ENCODE peak calls at places on chromosome 14, in eight cellular contexts. One of them, this sample, is unnamed.

GRCh38 chr14:99574099-99574880 is 29.7 kb downstream of the CCDC85C start:
- DNase-seq in stomach: peak; percentile 72
- DNase-seq in A549: no peak
- DNase-seq in adrenal gland: peak; percentile 93
- DNase-seq in Peyer's patch: peak; percentile 74
- DNase-seq in esophagus muscularis mucosa: no peak
- DNase-seq in body of pancreas: peak; percentile 75
- DNase-seq in IMR-90: peak; percentile 78
- DNase-seq in this sample: no peak

GRCh38 chr14:104555621-104556255 is 23.8 kb upstream of the C14orf180 start:
- DNase-seq in body of pancreas: peak; percentile 4
- DNase-seq in esophagus muscularis mucosa: no peak
- DNase-seq in IMR-90: no peak
- DNase-seq in A549: no peak
- DNase-seq in adrenal gland: no peak
- DNase-seq in stomach: no peak
- DNase-seq in Peyer's patch: no peak
- DNase-seq in this sample: no peak

GRCh38 chr14:31449971-31450610 is 7.2 kb downstream of the DTD2 start:
- DNase-seq in body of pancreas: no peak
- DNase-seq in Peyer's patch: no peak
- DNase-seq in IMR-90: peak; percentile 41
- DNase-seq in esophagus muscularis mucosa: no peak
- DNase-seq in adrenal gland: no peak
- DNase-seq in A549: peak; percentile 33
- DNase-seq in stomach: no peak
- DNase-seq in this sample: peak; percentile 63

GRCh38 chr14:26394114-26394855 is 203.5 kb downstream of the NOVA1 start:
- DNase-seq in esophagus muscularis mucosa: no peak
- DNase-seq in adrenal gland: no peak
- DNase-seq in IMR-90: peak; percentile 12
- DNase-seq in Peyer's patch: no peak
- DNase-seq in A549: peak; percentile 8
- DNase-seq in stomach: peak; percentile 34
- DNase-seq in body of pancreas: no peak
- DNase-seq in this sample: no peak

GRCh38 chr14:57259672-57260071 is 9.0 kb downstream of the EXOC5 start:
- DNase-seq in IMR-90: no peak
- DNase-seq in body of pancreas: no peak
- DNase-seq in esophagus muscularis mucosa: no peak
- DNase-seq in stomach: no peak
- DNase-seq in Peyer's patch: no peak
- DNase-seq in adrenal gland: no peak
- DNase-seq in A549: no peak
- DNase-seq in this sample: no peak

GRCh38 chr14:50396636-50397460 is at the start of gene CDKL1:
- DNase-seq in IMR-90: peak; percentile 70
- DNase-seq in A549: peak; percentile 43
- DNase-seq in body of pancreas: peak; percentile 71
- DNase-seq in esophagus muscularis mucosa: no peak
- DNase-seq in adrenal gland: peak; percentile 74
- DNase-seq in Peyer's patch: peak; percentile 70
- DNase-seq in stomach: peak; percentile 79
- DNase-seq in this sample: peak; percentile 61

GRCh38 chr14:32366256-32366655 is 37.2 kb downstream of the AKAP6 start:
- DNase-seq in adrenal gland: no peak
- DNase-seq in IMR-90: no peak
- DNase-seq in stomach: no peak
- DNase-seq in A549: no peak
- DNase-seq in body of pancreas: no peak
- DNase-seq in esophagus muscularis mucosa: no peak
- DNase-seq in Peyer's patch: no peak
- DNase-seq in this sample: no peak

GRCh38 chr14:22900088-22900799 is 17.2 kb downstream of the REM2 start:
- DNase-seq in adrenal gland: no peak
- DNase-seq in Peyer's patch: peak; percentile 63
- DNase-seq in esophagus muscularis mucosa: no peak
- DNase-seq in stomach: no peak
- DNase-seq in IMR-90: peak; percentile 78
- DNase-seq in A549: peak; percentile 77
- DNase-seq in body of pancreas: no peak
- DNase-seq in this sample: peak; percentile 90

GRCh38 chr14:59333668-59334067 is 131.5 kb downstream of the GPR135 start:
- DNase-seq in A549: no peak
- DNase-seq in esophagus muscularis mucosa: no peak
- DNase-seq in Peyer's patch: no peak
- DNase-seq in IMR-90: peak; percentile 95
- DNase-seq in body of pancreas: no peak
- DNase-seq in adrenal gland: no peak
- DNase-seq in stomach: no peak
- DNase-seq in this sample: no peak

GRCh38 chr14:23217621-23218020 is 20.1 kb upstream of the RNF212B start:
- DNase-seq in A549: no peak
- DNase-seq in adrenal gland: no peak
- DNase-seq in IMR-90: no peak
- DNase-seq in Peyer's patch: no peak
- DNase-seq in stomach: no peak
- DNase-seq in esophagus muscularis mucosa: no peak
- DNase-seq in body of pancreas: no peak
- DNase-seq in this sample: no peak

GRCh38 chr14:100587763-100588411 is 670 bp upstream of the BEGAIN start:
- DNase-seq in esophagus muscularis mucosa: no peak
- DNase-seq in body of pancreas: no peak
- DNase-seq in A549: no peak
- DNase-seq in stomach: no peak
- DNase-seq in adrenal gland: no peak
- DNase-seq in Peyer's patch: no peak
- DNase-seq in IMR-90: no peak
- DNase-seq in this sample: no peak

GRCh38 chr14:100587248-100587762 is at the start of gene BEGAIN:
- DNase-seq in Peyer's patch: no peak
- DNase-seq in body of pancreas: no peak
- DNase-seq in adrenal gland: no peak
- DNase-seq in A549: no peak
- DNase-seq in esophagus muscularis mucosa: no peak
- DNase-seq in IMR-90: no peak
- DNase-seq in stomach: no peak
- DNase-seq in this sample: no peak

GRCh38 chr14:100585448-100586152 is 1.6 kb downstream of the BEGAIN start:
- DNase-seq in body of pancreas: no peak
- DNase-seq in stomach: no peak
- DNase-seq in Peyer's patch: no peak
- DNase-seq in IMR-90: no peak
- DNase-seq in adrenal gland: no peak
- DNase-seq in esophagus muscularis mucosa: no peak
- DNase-seq in A549: no peak
- DNase-seq in this sample: no peak

GRCh38 chr14:100586153-100586519 is 1.1 kb downstream of the BEGAIN start:
- DNase-seq in adrenal gland: no peak
- DNase-seq in IMR-90: no peak
- DNase-seq in Peyer's patch: no peak
- DNase-seq in stomach: no peak
- DNase-seq in A549: no peak
- DNase-seq in esophagus muscularis mucosa: no peak
- DNase-seq in body of pancreas: no peak
- DNase-seq in this sample: no peak

GRCh38 chr14:100586520-100587247 is 533 bp downstream of the BEGAIN start:
- DNase-seq in esophagus muscularis mucosa: no peak
- DNase-seq in adrenal gland: no peak
- DNase-seq in A549: peak; percentile 51
- DNase-seq in IMR-90: no peak
- DNase-seq in Peyer's patch: peak; percentile 46
- DNase-seq in stomach: no peak
- DNase-seq in body of pancreas: peak; percentile 36
- DNase-seq in this sample: no peak
- TF ChIP-seq POLR2A in esophagus muscularis mucosa: no peak
- TF ChIP-seq POLR2A in adrenal gland: no peak
- TF ChIP-seq POLR2A in A549: peak; percentile 65
- TF ChIP-seq POLR2A in IMR-90: no peak
- TF ChIP-seq POLR2A in Peyer's patch: no peak
- TF ChIP-seq POLR2A in stomach: no peak
- TF ChIP-seq POLR2A in body of pancreas: no peak
- TF ChIP-seq POLR2A in this sample: no peak

DNA sequence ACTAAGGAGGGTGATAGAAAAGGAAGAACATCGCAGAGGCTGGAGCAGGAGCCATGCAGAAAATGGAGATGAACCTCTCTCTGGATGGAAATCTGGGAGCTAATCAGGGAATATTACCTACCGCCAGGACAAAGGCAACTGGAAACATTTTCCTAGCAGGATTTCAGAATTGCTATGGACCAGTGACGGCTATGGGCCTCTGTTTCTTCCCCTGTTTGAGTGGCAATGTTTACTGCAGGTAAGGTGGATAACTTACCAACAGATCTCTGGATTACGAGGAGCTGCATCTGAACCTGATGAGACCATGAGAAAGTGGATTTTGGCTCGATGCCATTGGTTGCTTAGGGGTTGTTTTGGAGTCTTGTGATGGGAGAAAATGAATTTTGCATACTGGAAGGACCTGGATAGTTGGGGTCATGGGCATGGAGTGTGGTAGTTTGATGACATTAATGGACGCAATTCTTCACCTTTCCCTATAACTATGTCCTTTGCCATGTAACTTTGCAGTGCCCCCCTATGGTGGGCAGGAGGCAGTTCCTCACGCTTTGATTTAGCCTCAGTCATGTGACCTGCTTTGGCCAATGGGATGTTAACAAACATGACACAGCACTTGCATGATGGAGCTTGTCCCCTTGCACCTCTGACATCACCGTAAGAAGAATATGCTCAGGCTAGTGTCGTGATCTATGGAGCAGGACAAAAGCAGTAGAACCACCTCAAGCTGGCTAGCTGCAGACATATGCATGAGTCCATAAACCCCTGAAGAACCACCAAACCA is 51.1 kb downstream of the CALM1 start:
- DNase-seq in body of pancreas: no peak
- DNase-seq in stomach: no peak
- DNase-seq in A549: no peak
- DNase-seq in Peyer's patch: no peak
- DNase-seq in esophagus muscularis mucosa: no peak
- DNase-seq in adrenal gland: no peak
- DNase-seq in IMR-90: no peak
- DNase-seq in this sample: peak; percentile 17
- TF ChIP-seq POLR2A in body of pancreas: no peak
- TF ChIP-seq POLR2A in stomach: no peak
- TF ChIP-seq POLR2A in A549: no peak
- TF ChIP-seq POLR2A in Peyer's patch: no peak
- TF ChIP-seq POLR2A in esophagus muscularis mucosa: no peak
- TF ChIP-seq POLR2A in adrenal gland: no peak
- TF ChIP-seq POLR2A in IMR-90: no peak
- TF ChIP-seq POLR2A in this sample: no peak

GRCh38 chr14:77039285-77040058 is 11.0 kb upstream of the IRF2BPL start:
- DNase-seq in esophagus muscularis mucosa: no peak
- DNase-seq in adrenal gland: no peak
- DNase-seq in body of pancreas: no peak
- DNase-seq in stomach: no peak
- DNase-seq in IMR-90: peak; percentile 69
- DNase-seq in Peyer's patch: no peak
- DNase-seq in A549: no peak
- DNase-seq in this sample: peak; percentile 74
- TF ChIP-seq POLR2A in esophagus muscularis mucosa: no peak
- TF ChIP-seq POLR2A in adrenal gland: no peak
- TF ChIP-seq POLR2A in body of pancreas: no peak
- TF ChIP-seq POLR2A in stomach: no peak
- TF ChIP-seq POLR2A in IMR-90: peak; percentile 53
- TF ChIP-seq POLR2A in Peyer's patch: no peak
- TF ChIP-seq POLR2A in A549: no peak
- TF ChIP-seq POLR2A in this sample: no peak

DNA sequence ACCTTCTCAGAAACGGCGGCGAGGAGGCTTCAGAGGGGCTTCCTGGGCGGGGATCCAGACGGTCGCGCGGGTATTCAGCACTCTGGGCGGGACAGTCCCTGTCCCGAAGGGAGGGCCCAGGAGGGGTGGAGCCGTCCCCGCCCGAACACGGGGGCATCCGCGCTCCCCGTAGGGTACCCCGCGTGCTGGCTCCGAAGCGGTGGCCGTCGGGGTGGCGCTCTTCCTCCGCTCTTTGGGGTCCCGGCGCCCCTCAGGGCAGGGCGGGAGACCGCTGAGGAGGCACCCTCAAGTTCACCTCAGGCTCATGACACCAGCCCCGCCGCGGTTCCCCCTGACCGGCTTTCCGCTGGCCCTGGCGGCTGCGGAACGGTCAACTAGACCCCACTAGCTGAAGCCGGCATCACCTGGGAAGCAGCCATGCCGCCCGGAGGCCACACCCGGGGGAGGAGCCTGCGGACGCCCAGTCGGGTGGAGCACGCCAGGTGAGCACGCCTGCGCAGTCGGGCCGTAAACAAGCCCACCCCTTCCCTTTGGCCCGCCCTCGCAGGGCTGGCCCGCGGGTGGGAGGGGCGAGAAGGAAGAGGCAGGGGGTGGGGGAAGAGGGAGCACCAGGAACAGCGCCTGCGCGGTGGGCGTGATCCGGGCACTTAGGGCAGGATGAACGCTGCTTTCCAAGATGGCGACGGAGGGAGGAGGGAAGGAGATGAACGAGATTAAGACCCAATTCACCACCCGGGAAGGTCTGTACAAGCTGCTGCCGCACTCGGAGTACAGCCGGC is at the start of gene WDR20:
- DNase-seq in stomach: peak; percentile 99
- DNase-seq in adrenal gland: peak; percentile 97
- DNase-seq in esophagus muscularis mucosa: peak; percentile 99
- DNase-seq in Peyer's patch: peak; percentile 99
- DNase-seq in IMR-90: peak; percentile 92
- DNase-seq in A549: peak; percentile 96
- DNase-seq in body of pancreas: peak; percentile 99
- DNase-seq in this sample: peak; percentile 98
- TF ChIP-seq POLR2A in stomach: no peak
- TF ChIP-seq POLR2A in adrenal gland: no peak
- TF ChIP-seq POLR2A in esophagus muscularis mucosa: no peak
- TF ChIP-seq POLR2A in Peyer's patch: no peak
- TF ChIP-seq POLR2A in IMR-90: peak; percentile 83
- TF ChIP-seq POLR2A in A549: peak; percentile 76
- TF ChIP-seq POLR2A in body of pancreas: peak; percentile 69
- TF ChIP-seq POLR2A in this sample: peak; percentile 75

DNA sequence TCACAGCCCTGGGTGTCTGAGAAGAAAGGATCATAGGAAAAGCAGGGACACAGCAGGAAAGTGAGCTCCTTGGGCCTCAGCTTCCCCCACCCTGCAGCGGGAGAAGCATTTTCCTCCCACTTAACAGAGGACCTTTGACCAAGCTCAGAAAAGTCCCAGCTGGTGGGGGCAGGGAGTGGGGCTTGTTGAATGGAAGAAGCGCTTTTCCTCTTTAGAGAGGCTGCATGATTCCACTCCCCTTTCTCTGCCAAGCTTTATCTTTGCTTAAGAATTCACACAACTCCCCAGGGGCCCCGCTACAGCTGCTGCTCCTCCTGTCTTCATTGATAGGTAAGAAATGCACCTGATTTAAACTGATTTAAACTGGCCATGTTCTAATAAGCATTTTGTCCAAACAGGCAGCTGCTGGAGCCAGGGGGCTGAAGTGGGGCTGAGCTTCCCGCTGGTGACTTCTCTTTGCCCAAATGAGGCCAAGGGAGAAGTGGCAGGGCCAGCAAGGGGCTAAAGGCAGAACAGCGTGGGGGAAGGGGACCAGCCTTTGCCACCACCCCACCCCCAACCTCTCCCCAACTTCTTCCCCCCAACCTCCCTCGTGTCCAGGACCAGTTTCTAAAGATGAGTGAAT is 1.7 kb upstream of the PAPLN start:
- DNase-seq in body of pancreas: no peak
- DNase-seq in adrenal gland: peak; percentile 32
- DNase-seq in stomach: no peak
- DNase-seq in IMR-90: no peak
- DNase-seq in Peyer's patch: no peak
- DNase-seq in esophagus muscularis mucosa: no peak
- DNase-seq in A549: no peak
- DNase-seq in this sample: no peak
- TF ChIP-seq POLR2A in body of pancreas: no peak
- TF ChIP-seq POLR2A in adrenal gland: no peak
- TF ChIP-seq POLR2A in stomach: no peak
- TF ChIP-seq POLR2A in IMR-90: no peak
- TF ChIP-seq POLR2A in Peyer's patch: no peak
- TF ChIP-seq POLR2A in esophagus muscularis mucosa: no peak
- TF ChIP-seq POLR2A in A549: no peak
- TF ChIP-seq POLR2A in this sample: no peak

This sample was measured in erythroblast.